ENCODE peak calls at places on chromosomes 16 and 17, in four cellular contexts. W, J, Z and B are unnamed samples. For H3K36me3, the result is how much of the 10 kb centered on the place peaks cover.

GRCh38 chr16:19831678-19832077 is 53.0 kb downstream of the GPRC5B start:
- DNase-seq in J (no peak), Z (no peak), W (no peak), B (no peak)

GRCh38 chr16:13332713-13333255 is 431.4 kb downstream of the SHISA9 start:
- DNase-seq in J (no peak), W (no peak), Z (no peak), B (no peak)

GRCh38 chr16:85582177-85582888 is 30.8 kb upstream of the GSE1 start:
- DNase-seq in J (no peak), Z (no peak), W (no peak), B (no peak)

GRCh38 chr17:50916708-50917417 is 50.7 kb upstream of the TOB1 start:
- DNase-seq in Z (no peak), W (no peak), J (no peak), B (no peak)

GRCh38 chr17:67500261-67500660 is 123.2 kb downstream of the PITPNC1 start:
- DNase-seq in W (no peak), J (no peak), Z (no peak), B (no peak)

GRCh38 chr16:88613911-88614817 is 24.2 kb upstream of the IL17C start:
- DNase-seq in W (no peak), J (no peak), Z (no peak), B (no peak)

GRCh38 chr16:70680495-70681381 is 5.1 kb downstream of the MTSS2 start:
- DNase-seq in J (no peak), W (no peak), Z (no peak), B (no peak)

GRCh38 chr17:40418428-40418706 is 671 bp upstream of the TOP2A start:
- DNase-seq in Z (no peak), W (no peak), J (no peak), B (no peak)

GRCh38 chr16:75550211-75550662 is 5.8 kb downstream of the TMEM231 start:
- DNase-seq in Z (peak), W (peak), J (peak), B (peak)

GRCh38 chr17:7824021-7824924 is 9.7 kb upstream of the KDM6B start:
- DNase-seq in J (no peak), Z (no peak), W (no peak), B (no peak)

GRCh38 chr17:81512984-81513668 is 527 bp upstream of the ACTG1 start:
- DNase-seq in J (peak), W (peak), Z (peak), B (peak)

GRCh38 chr17:1764274-1764673 is 2.4 kb downstream of the SERPINF1 start:
- DNase-seq in J (peak), W (peak), Z (no peak), B (peak)

GRCh38 chr16:55759983-55760664 is 72.8 kb downstream of the CES1 start:
- DNase-seq in Z (peak), W (no peak), J (peak), B (peak)

GRCh38 chr17:45435481-45435880 is 2.8 kb upstream of the ARHGAP27 start:
- DNase-seq in W (no peak), J (no peak), Z (no peak), B (no peak)

GRCh38 chr17:72794152-72794551 is 298.3 kb downstream of the SLC39A11 start:
- DNase-seq in Z (no peak), J (no peak), W (no peak), B (no peak)

GRCh38 chr17:38579934-38580333 is 25.8 kb downstream of the SRCIN1 start:
- DNase-seq in J (no peak), Z (peak), W (peak), B (no peak)

GRCh38 chr17:69581061-69581955 is 166.8 kb downstream of the MAP2K6 start:
- DNase-seq in Z (no peak), W (no peak), J (no peak), B (no peak)

GRCh38 chr16:67199808-67200198 is 872 bp downstream of the ELMO3 start:
- DNase-seq in W (no peak), J (no peak), Z (no peak), B (peak)

GRCh38 chr17:58233547-58233946 is 4.8 kb upstream of the LPO start:
- DNase-seq in Z (no peak), W (no peak), J (no peak), B (no peak)

GRCh38 chr16:25340973-25341372 is 83.3 kb upstream of the ZKSCAN2 start:
- DNase-seq in J (no peak), Z (no peak), W (no peak), B (no peak)

GRCh38 chr17:64418506-64419339 is 28.1 kb upstream of the PECAM1 start:
- DNase-seq in W (no peak), J (no peak), Z (peak), B (peak)

GRCh38 chr16:11534262-11534661 is 52.5 kb downstream of the LITAF start:
- DNase-seq in W (no peak), Z (no peak), J (no peak), B (no peak)

GRCh38 chr16:11535494-11535893 is 51.2 kb downstream of the LITAF start:
- DNase-seq in Z (peak), J (no peak), W (no peak), B (peak)

GRCh38 chr16:11538880-11539279 is 47.8 kb downstream of the LITAF start:
- DNase-seq in Z (no peak), J (no peak), W (no peak), B (no peak)

GRCh38 chr16:11533588-11533987 is 53.1 kb downstream of the LITAF start:
- DNase-seq in Z (no peak), J (no peak), W (no peak), B (no peak)

GRCh38 chr16:11536104-11536866 is 50.4 kb downstream of the LITAF start:
- DNase-seq in J (no peak), W (no peak), Z (no peak), B (no peak)
- H3K27ac ChIP-seq in J (no peak), W (no peak), Z (no peak), B (no peak)

GRCh38 chr16:16020291-16020690 is 70.9 kb downstream of the ABCC1 start:
- DNase-seq in Z (no peak), J (no peak), W (no peak), B (no peak)
- H3K36me3 ChIP-seq in Z (under half), J (under half), W (under half), B (under half)

GRCh38 chr17:17205368-17206148 is 575 bp downstream of the PLD6 start:
- DNase-seq in W (peak), J (peak), Z (peak), B (peak)
- H3K27ac ChIP-seq in W (peak), J (peak), Z (peak), B (no peak)

DNA sequence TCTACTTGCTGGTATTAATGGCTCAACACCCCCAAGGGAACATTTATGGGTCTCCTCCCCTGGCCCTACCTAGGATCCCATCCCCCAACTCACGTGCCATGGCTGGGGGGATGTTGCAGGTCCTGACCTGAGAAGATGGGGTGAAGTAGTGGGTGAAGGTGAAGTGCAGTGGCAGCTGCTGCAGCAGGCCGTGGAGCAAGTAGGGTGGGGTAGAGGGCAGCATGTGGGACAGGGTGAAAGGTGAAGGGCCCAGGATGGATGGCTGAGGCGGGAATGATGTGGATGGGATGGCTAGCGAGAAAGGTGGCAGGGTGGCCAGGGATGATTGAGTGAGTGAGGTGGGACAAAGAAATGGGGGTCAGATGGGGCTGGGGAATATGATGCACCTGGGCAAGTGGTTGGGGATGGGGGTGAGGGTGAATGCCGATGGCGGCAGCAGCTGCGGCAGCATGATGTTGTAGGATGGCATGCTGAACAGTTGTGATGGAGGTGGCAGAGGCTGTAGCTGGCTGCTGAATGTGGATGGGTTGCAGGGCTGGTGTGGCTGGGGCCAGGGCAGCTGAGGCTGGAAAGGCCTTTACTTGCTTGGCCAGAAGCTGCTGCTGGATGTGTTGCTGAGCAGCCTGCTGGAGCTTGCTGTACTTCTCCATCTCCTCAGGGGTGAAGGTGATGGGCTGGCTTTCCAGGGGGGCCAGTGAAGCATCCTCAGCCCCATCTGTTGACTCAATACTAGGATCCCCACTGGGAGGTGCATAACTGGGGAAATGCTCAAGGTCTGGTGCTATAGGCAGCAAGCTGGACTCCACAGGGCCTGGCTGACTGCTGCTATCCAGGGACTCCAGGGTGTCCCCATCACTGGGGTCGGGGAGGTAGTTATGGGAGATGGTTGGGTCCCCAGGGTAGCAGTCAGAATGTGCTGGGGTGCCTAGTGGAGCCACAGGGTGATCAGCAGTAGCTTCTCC is 8.3 kb upstream of the ITGA2B start:
- DNase-seq in J (no peak), W (no peak), Z (no peak), B (no peak)
- H3K36me3 ChIP-seq in J (under half), W (half or more), Z (under half), B (under half)